ENCODE peak calls at places on chromosome 11, in nine cellular contexts. One of them, this sample, is unnamed. For H3K36me3, the result is how much of the 10 kb centered on the place peaks cover.

GRCh38 chr11:110715541-110715940 is 3.3 kb upstream of the ARHGAP20 start:
- DNase-seq in IMR-90: peak
- DNase-seq in spleen: no peak
- DNase-seq in thyroid gland: no peak
- DNase-seq in adrenal gland: no peak
- DNase-seq in heart left ventricle: no peak
- DNase-seq in stomach: no peak
- DNase-seq in breast epithelium: no peak
- DNase-seq in sigmoid colon: no peak
- DNase-seq in this sample: no peak

GRCh38 chr11:29679996-29680395 is 336.8 kb downstream of the KCNA4 start:
- DNase-seq in thyroid gland: no peak
- DNase-seq in IMR-90: no peak
- DNase-seq in heart left ventricle: no peak
- DNase-seq in adrenal gland: no peak
- DNase-seq in spleen: no peak
- DNase-seq in breast epithelium: no peak
- DNase-seq in stomach: no peak
- DNase-seq in sigmoid colon: no peak
- DNase-seq in this sample: no peak

GRCh38 chr11:42524534-42525227 is 787.1 kb upstream of the API5 start:
- DNase-seq in sigmoid colon: peak
- DNase-seq in stomach: peak
- DNase-seq in IMR-90: no peak
- DNase-seq in thyroid gland: peak
- DNase-seq in adrenal gland: peak
- DNase-seq in breast epithelium: peak
- DNase-seq in heart left ventricle: peak
- DNase-seq in spleen: no peak
- DNase-seq in this sample: no peak

GRCh38 chr11:14012836-14013235 is 50.3 kb downstream of the SPON1 start:
- DNase-seq in thyroid gland: no peak
- DNase-seq in heart left ventricle: no peak
- DNase-seq in spleen: no peak
- DNase-seq in adrenal gland: no peak
- DNase-seq in breast epithelium: no peak
- DNase-seq in stomach: no peak
- DNase-seq in IMR-90: peak
- DNase-seq in sigmoid colon: no peak
- DNase-seq in this sample: no peak

GRCh38 chr11:2179516-2179915 is 7.9 kb upstream of the TH start:
- DNase-seq in thyroid gland: no peak
- DNase-seq in adrenal gland: no peak
- DNase-seq in stomach: no peak
- DNase-seq in IMR-90: no peak
- DNase-seq in sigmoid colon: no peak
- DNase-seq in heart left ventricle: no peak
- DNase-seq in spleen: no peak
- DNase-seq in breast epithelium: no peak
- DNase-seq in this sample: no peak

GRCh38 chr11:6476571-6476970 is 2.8 kb upstream of the TRIM3 start:
- DNase-seq in stomach: no peak
- DNase-seq in thyroid gland: no peak
- DNase-seq in IMR-90: no peak
- DNase-seq in sigmoid colon: no peak
- DNase-seq in adrenal gland: no peak
- DNase-seq in breast epithelium: no peak
- DNase-seq in heart left ventricle: no peak
- DNase-seq in spleen: no peak
- DNase-seq in this sample: no peak

GRCh38 chr11:18171377-18172000 is 1.1 kb upstream of the MRGPRX4 start:
- DNase-seq in spleen: no peak
- DNase-seq in adrenal gland: peak
- DNase-seq in heart left ventricle: no peak
- DNase-seq in IMR-90: no peak
- DNase-seq in stomach: no peak
- DNase-seq in sigmoid colon: no peak
- DNase-seq in breast epithelium: no peak
- DNase-seq in thyroid gland: peak
- DNase-seq in this sample: no peak

GRCh38 chr11:28464252-28464867 is 356.2 kb downstream of the METTL15 start:
- DNase-seq in heart left ventricle: no peak
- DNase-seq in IMR-90: peak
- DNase-seq in spleen: no peak
- DNase-seq in adrenal gland: no peak
- DNase-seq in thyroid gland: no peak
- DNase-seq in sigmoid colon: no peak
- DNase-seq in breast epithelium: no peak
- DNase-seq in stomach: no peak
- DNase-seq in this sample: no peak

GRCh38 chr11:120660024-120660565 is 148.5 kb downstream of the GRIK4 start:
- DNase-seq in spleen: peak
- DNase-seq in IMR-90: peak
- DNase-seq in adrenal gland: peak
- DNase-seq in stomach: peak
- DNase-seq in sigmoid colon: no peak
- DNase-seq in heart left ventricle: no peak
- DNase-seq in breast epithelium: no peak
- DNase-seq in thyroid gland: no peak
- DNase-seq in this sample: no peak

GRCh38 chr11:16669799-16670415 is 68.5 kb upstream of the C11orf58 start:
- DNase-seq in heart left ventricle: no peak
- DNase-seq in breast epithelium: no peak
- DNase-seq in spleen: no peak
- DNase-seq in adrenal gland: no peak
- DNase-seq in IMR-90: peak
- DNase-seq in sigmoid colon: no peak
- DNase-seq in stomach: no peak
- DNase-seq in thyroid gland: no peak
- DNase-seq in this sample: no peak

GRCh38 chr11:13030857-13031256 is 21.7 kb downstream of the RASSF10 start:
- DNase-seq in heart left ventricle: peak
- DNase-seq in stomach: peak
- DNase-seq in sigmoid colon: no peak
- DNase-seq in thyroid gland: peak
- DNase-seq in adrenal gland: peak
- DNase-seq in spleen: no peak
- DNase-seq in IMR-90: no peak
- DNase-seq in breast epithelium: peak
- DNase-seq in this sample: no peak

GRCh38 chr11:101034076-101034475 is 95.5 kb downstream of the PGR start:
- DNase-seq in spleen: no peak
- DNase-seq in stomach: peak
- DNase-seq in sigmoid colon: peak
- DNase-seq in IMR-90: no peak
- DNase-seq in heart left ventricle: peak
- DNase-seq in adrenal gland: peak
- DNase-seq in thyroid gland: peak
- DNase-seq in breast epithelium: peak
- DNase-seq in this sample: peak

DNA sequence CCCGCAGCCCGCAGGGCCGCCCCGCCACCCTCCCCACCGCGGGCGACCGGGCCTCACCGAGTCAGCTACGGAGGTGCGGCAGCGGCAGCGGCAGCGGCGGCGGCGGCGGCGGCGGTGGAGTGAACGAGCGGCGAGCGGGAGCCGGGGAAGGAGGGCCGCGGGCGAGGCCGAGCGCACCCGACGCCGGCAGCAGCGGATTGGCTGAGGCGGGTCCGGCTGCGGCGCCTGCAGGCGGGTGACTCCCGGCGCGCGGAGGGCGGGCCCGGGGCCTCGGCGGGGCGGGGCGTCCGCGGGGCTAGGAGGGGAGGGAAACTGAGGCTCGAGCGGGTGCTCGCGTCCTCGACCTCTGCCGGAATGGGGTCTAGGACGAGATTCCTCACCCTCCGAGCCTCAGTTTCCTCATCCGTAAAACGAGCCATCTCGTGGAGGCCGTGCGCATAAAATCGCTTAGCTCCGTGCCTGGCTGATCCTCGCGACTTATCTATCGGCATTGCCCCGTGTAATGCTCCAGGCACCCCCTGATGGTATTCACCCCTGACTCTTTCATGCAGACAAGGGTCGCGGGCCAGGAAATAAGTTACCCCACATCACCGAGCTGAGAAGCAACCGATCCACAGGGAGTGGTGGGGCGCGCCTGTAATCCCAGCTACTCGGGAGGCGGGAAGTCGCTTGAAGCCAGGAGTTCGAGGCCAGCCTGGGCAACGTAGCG is at the start of gene CPT1A:
- DNase-seq in heart left ventricle: peak
- DNase-seq in thyroid gland: peak
- DNase-seq in breast epithelium: peak
- DNase-seq in sigmoid colon: peak
- DNase-seq in IMR-90: peak
- DNase-seq in spleen: peak
- DNase-seq in stomach: peak
- DNase-seq in adrenal gland: peak
- DNase-seq in this sample: peak
- TF ChIP-seq POLR2A in heart left ventricle: no peak
- TF ChIP-seq POLR2A in thyroid gland: peak
- TF ChIP-seq POLR2A in breast epithelium: no peak
- TF ChIP-seq POLR2A in sigmoid colon: no peak
- TF ChIP-seq POLR2A in IMR-90: no peak
- TF ChIP-seq POLR2A in spleen: no peak
- TF ChIP-seq POLR2A in stomach: no peak
- TF ChIP-seq POLR2A in adrenal gland: peak
- TF ChIP-seq POLR2A in this sample: peak

GRCh38 chr11:125624756-125625213 is at the start of gene CHEK1:
- DNase-seq in IMR-90: no peak
- DNase-seq in heart left ventricle: no peak
- DNase-seq in spleen: no peak
- DNase-seq in adrenal gland: no peak
- DNase-seq in sigmoid colon: no peak
- DNase-seq in breast epithelium: no peak
- DNase-seq in thyroid gland: peak
- DNase-seq in stomach: no peak
- DNase-seq in this sample: peak

GRCh38 chr11:125627236-125627910 is 2.4 kb downstream of the CHEK1 start:
- DNase-seq in adrenal gland: no peak
- DNase-seq in sigmoid colon: no peak
- DNase-seq in heart left ventricle: no peak
- DNase-seq in stomach: no peak
- DNase-seq in breast epithelium: no peak
- DNase-seq in spleen: no peak
- DNase-seq in IMR-90: peak
- DNase-seq in thyroid gland: no peak
- DNase-seq in this sample: no peak

GRCh38 chr11:125625225-125625593 is 246 bp downstream of the CHEK1 start:
- DNase-seq in sigmoid colon: no peak
- DNase-seq in stomach: no peak
- DNase-seq in thyroid gland: peak
- DNase-seq in spleen: no peak
- DNase-seq in breast epithelium: no peak
- DNase-seq in IMR-90: no peak
- DNase-seq in heart left ventricle: no peak
- DNase-seq in adrenal gland: no peak
- DNase-seq in this sample: no peak

GRCh38 chr11:125626381-125626950 is 1.5 kb downstream of the CHEK1 start:
- DNase-seq in thyroid gland: no peak
- DNase-seq in heart left ventricle: no peak
- DNase-seq in spleen: no peak
- DNase-seq in breast epithelium: no peak
- DNase-seq in stomach: no peak
- DNase-seq in sigmoid colon: no peak
- DNase-seq in adrenal gland: no peak
- DNase-seq in IMR-90: peak
- DNase-seq in this sample: no peak

DNA sequence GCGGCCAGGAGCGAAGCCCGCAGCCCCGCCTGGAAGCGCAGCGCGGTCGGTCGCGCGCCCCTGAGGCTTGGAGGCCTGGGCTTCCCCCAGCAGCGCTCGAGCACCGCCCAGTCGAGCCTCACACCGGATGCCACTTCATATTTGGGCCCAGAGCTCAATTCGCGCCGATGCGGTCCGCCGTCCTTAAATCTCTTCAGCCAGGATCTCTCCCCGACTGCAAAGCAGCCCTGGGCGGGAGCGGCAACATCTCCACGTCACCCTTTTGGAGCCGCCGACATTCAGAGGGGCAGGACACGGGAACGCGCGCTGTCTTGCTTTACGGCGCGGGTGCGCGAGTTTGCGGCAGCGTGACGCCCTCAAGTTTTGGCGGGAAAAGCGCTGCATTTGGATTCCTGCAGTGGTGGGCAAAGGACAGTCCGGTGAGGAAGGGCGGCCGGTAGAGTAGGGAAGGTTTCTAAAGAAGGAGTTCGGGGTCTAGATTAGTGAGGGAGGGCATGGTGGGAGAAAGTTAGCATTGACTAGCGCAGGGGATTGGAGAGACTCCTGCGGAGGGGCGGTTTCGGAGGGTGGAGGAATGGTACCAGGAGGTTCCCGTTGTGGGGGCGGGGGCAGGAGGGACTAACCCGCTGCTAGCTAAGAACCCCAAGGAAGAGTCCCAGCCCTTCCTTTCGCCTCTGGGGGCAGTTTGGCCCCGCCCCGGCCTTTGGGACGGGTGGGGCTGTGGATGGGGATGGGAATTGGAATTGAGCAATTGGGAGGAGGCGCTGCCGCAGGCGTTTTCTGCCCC is 824 bp downstream of the CHEK1 start:
- DNase-seq in stomach: peak
- DNase-seq in heart left ventricle: peak
- DNase-seq in sigmoid colon: peak
- DNase-seq in thyroid gland: peak
- DNase-seq in adrenal gland: peak
- DNase-seq in IMR-90: peak
- DNase-seq in spleen: peak
- DNase-seq in breast epithelium: peak
- DNase-seq in this sample: peak
- H3K36me3 ChIP-seq in stomach: under half
- H3K36me3 ChIP-seq in heart left ventricle: under half
- H3K36me3 ChIP-seq in sigmoid colon: under half
- H3K36me3 ChIP-seq in thyroid gland: under half
- H3K36me3 ChIP-seq in adrenal gland: under half
- H3K36me3 ChIP-seq in IMR-90: under half
- H3K36me3 ChIP-seq in spleen: under half
- H3K36me3 ChIP-seq in breast epithelium: under half
- H3K36me3 ChIP-seq in this sample: under half

GRCh38 chr11:103609117-103610066 is 427.0 kb upstream of the DDI1 start:
- DNase-seq in breast epithelium: no peak
- DNase-seq in thyroid gland: no peak
- DNase-seq in heart left ventricle: no peak
- DNase-seq in IMR-90: peak
- DNase-seq in sigmoid colon: no peak
- DNase-seq in stomach: no peak
- DNase-seq in spleen: no peak
- DNase-seq in adrenal gland: no peak
- DNase-seq in this sample: no peak
- TF ChIP-seq POLR2A in breast epithelium: no peak
- TF ChIP-seq POLR2A in thyroid gland: no peak
- TF ChIP-seq POLR2A in heart left ventricle: no peak
- TF ChIP-seq POLR2A in IMR-90: no peak
- TF ChIP-seq POLR2A in sigmoid colon: no peak
- TF ChIP-seq POLR2A in stomach: no peak
- TF ChIP-seq POLR2A in spleen: no peak
- TF ChIP-seq POLR2A in adrenal gland: no peak
- TF ChIP-seq POLR2A in this sample: no peak

DNA sequence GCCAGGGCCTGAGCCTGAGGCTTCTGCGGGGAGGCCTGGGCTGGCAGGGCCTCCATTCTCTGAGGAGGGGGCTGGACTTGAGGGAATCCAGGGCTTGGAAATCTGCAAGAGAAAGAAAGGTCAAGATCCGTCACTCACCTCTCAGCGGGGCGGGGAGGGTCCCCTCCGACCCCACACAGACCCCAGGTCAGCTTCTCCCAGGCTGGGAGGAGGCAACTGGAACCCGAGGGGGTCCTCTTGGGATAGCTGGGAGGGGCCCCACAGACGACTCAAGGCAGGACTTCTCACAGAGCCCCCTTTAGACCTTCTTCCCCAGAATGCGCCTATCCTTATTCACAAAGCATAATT is 11.0 kb downstream of the TNKS1BP1 start:
- DNase-seq in stomach: no peak
- DNase-seq in IMR-90: no peak
- DNase-seq in sigmoid colon: no peak
- DNase-seq in thyroid gland: no peak
- DNase-seq in heart left ventricle: no peak
- DNase-seq in breast epithelium: no peak
- DNase-seq in spleen: no peak
- DNase-seq in adrenal gland: no peak
- DNase-seq in this sample: peak
- H3K36me3 ChIP-seq in stomach: half or more
- H3K36me3 ChIP-seq in IMR-90: half or more
- H3K36me3 ChIP-seq in sigmoid colon: half or more
- H3K36me3 ChIP-seq in thyroid gland: half or more
- H3K36me3 ChIP-seq in heart left ventricle: half or more
- H3K36me3 ChIP-seq in breast epithelium: under half
- H3K36me3 ChIP-seq in spleen: half or more
- H3K36me3 ChIP-seq in adrenal gland: half or more
- H3K36me3 ChIP-seq in this sample: under half

This sample was measured in ovary.